ENCODE peak calls at places on chromosomes 12 and 14, in six cellular contexts. One of them, this sample, is unnamed.

GRCh38 chr12:100720016-100720654 is 74.4 kb upstream of the ANO4 start:
- DNase-seq in neuronal stem cell: no peak
- DNase-seq in NT2/D1: no peak
- DNase-seq in mesenchymal stem cell: peak
- DNase-seq in GM23248: peak
- DNase-seq in MM.1S: peak
- DNase-seq in this sample: no peak

GRCh38 chr14:68135566-68135965 is 316.0 kb downstream of the RAD51B start:
- DNase-seq in GM23248: peak
- DNase-seq in neuronal stem cell: no peak
- DNase-seq in mesenchymal stem cell: no peak
- DNase-seq in MM.1S: no peak
- DNase-seq in NT2/D1: no peak
- DNase-seq in this sample: no peak

GRCh38 chr12:4269279-4269991 is 4.1 kb upstream of the CCND2 start:
- DNase-seq in GM23248: peak
- DNase-seq in MM.1S: peak
- DNase-seq in neuronal stem cell: peak
- DNase-seq in NT2/D1: peak
- DNase-seq in mesenchymal stem cell: peak
- DNase-seq in this sample: peak

GRCh38 chr12:1594045-1594294 is 411 bp downstream of the FBXL14 start:
- DNase-seq in mesenchymal stem cell: peak
- DNase-seq in neuronal stem cell: no peak
- DNase-seq in MM.1S: peak
- DNase-seq in NT2/D1: peak
- DNase-seq in GM23248: peak
- DNase-seq in this sample: peak

GRCh38 chr14:92314182-92314581 is 8.8 kb upstream of the SLC24A4 start:
- DNase-seq in GM23248: no peak
- DNase-seq in mesenchymal stem cell: no peak
- DNase-seq in MM.1S: no peak
- DNase-seq in NT2/D1: no peak
- DNase-seq in neuronal stem cell: no peak
- DNase-seq in this sample: no peak

GRCh38 chr12:30828686-30829085 is 73.9 kb upstream of the CAPRIN2 start:
- DNase-seq in GM23248: no peak
- DNase-seq in NT2/D1: no peak
- DNase-seq in neuronal stem cell: no peak
- DNase-seq in MM.1S: no peak
- DNase-seq in mesenchymal stem cell: no peak
- DNase-seq in this sample: peak

GRCh38 chr14:38252066-38252710 is 3.7 kb downstream of the CLEC14A start:
- DNase-seq in mesenchymal stem cell: peak
- DNase-seq in GM23248: no peak
- DNase-seq in NT2/D1: no peak
- DNase-seq in MM.1S: no peak
- DNase-seq in neuronal stem cell: no peak
- DNase-seq in this sample: no peak

GRCh38 chr12:129563266-129563665 is 340.6 kb downstream of the TMEM132D start:
- DNase-seq in mesenchymal stem cell: no peak
- DNase-seq in MM.1S: no peak
- DNase-seq in neuronal stem cell: no peak
- DNase-seq in GM23248: no peak
- DNase-seq in NT2/D1: no peak
- DNase-seq in this sample: no peak

GRCh38 chr14:68250950-68251765 is 431.6 kb downstream of the RAD51B start:
- DNase-seq in neuronal stem cell: no peak
- DNase-seq in GM23248: no peak
- DNase-seq in MM.1S: peak
- DNase-seq in NT2/D1: no peak
- DNase-seq in mesenchymal stem cell: no peak
- DNase-seq in this sample: no peak

GRCh38 chr14:58813745-58814144 is 176.0 kb downstream of the DACT1 start:
- DNase-seq in neuronal stem cell: no peak
- DNase-seq in NT2/D1: no peak
- DNase-seq in MM.1S: no peak
- DNase-seq in mesenchymal stem cell: no peak
- DNase-seq in GM23248: no peak
- DNase-seq in this sample: no peak

GRCh38 chr12:95959107-95959506 is 16.0 kb downstream of the AMDHD1 start:
- DNase-seq in GM23248: peak
- DNase-seq in NT2/D1: no peak
- DNase-seq in neuronal stem cell: no peak
- DNase-seq in MM.1S: peak
- DNase-seq in mesenchymal stem cell: peak
- DNase-seq in this sample: peak

DNA sequence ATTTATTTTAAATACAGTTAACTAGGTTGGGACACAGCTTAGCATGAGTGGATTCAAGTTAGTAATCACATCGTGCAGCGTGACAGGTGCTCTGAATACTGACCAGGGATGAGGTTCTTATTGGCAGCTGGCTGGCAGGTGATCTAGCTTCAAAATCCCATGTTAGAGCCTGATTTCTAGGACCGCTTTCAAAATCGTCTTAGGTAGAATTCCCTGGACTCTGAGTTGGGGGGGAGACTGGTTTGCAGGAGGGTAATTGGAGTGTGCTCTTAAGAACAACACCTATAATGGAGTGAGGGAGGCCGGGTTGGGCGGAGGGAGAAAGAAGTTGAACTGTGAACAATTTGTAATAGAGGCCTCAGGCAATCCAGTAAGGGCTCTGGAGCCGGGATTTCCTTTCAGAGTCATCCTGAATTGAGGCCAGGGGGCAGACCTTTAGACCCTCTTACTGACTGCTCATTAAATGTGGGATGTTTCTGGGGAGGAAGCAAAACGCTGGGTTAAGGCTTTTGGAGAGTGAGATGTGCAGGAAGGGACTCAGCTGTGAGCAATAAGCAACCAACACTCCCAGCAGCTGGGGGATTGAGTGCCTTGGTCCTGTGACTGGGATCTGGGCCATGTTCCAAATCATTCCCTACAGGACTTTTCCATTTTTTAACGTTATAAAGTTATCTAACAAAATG is 920 bp upstream of the YARS2 start:
- DNase-seq in GM23248: no peak
- DNase-seq in MM.1S: no peak
- DNase-seq in NT2/D1: no peak
- DNase-seq in neuronal stem cell: no peak
- DNase-seq in mesenchymal stem cell: peak
- DNase-seq in this sample: peak
- H3K4me3 ChIP-seq in GM23248: peak
- H3K4me3 ChIP-seq in MM.1S: peak
- H3K4me3 ChIP-seq in NT2/D1: no peak
- H3K4me3 ChIP-seq in neuronal stem cell: peak
- H3K4me3 ChIP-seq in mesenchymal stem cell: peak
- H3K4me3 ChIP-seq in this sample: peak

GRCh38 chr14:103594265-103594664 is 31.5 kb downstream of the COA8 start:
- DNase-seq in MM.1S: no peak
- DNase-seq in mesenchymal stem cell: peak
- DNase-seq in neuronal stem cell: peak
- DNase-seq in NT2/D1: peak
- DNase-seq in GM23248: peak
- DNase-seq in this sample: no peak
- H3K9ac ChIP-seq in MM.1S: no peak
- H3K9ac ChIP-seq in mesenchymal stem cell: no peak
- H3K9ac ChIP-seq in neuronal stem cell: no peak
- H3K9ac ChIP-seq in NT2/D1: no peak
- H3K9ac ChIP-seq in GM23248: peak
- H3K9ac ChIP-seq in this sample: no peak

GRCh38 chr14:104425171-104425681 is 154.3 kb upstream of the C14orf180 start:
- DNase-seq in mesenchymal stem cell: no peak
- DNase-seq in MM.1S: no peak
- DNase-seq in neuronal stem cell: no peak
- DNase-seq in NT2/D1: no peak
- DNase-seq in GM23248: no peak
- DNase-seq in this sample: peak
- H3K4me3 ChIP-seq in mesenchymal stem cell: no peak
- H3K4me3 ChIP-seq in MM.1S: no peak
- H3K4me3 ChIP-seq in neuronal stem cell: no peak
- H3K4me3 ChIP-seq in NT2/D1: no peak
- H3K4me3 ChIP-seq in GM23248: no peak
- H3K4me3 ChIP-seq in this sample: no peak

GRCh38 chr12:104721065-104721458 is 237.0 kb downstream of the SLC41A2 start:
- DNase-seq in NT2/D1: no peak
- DNase-seq in MM.1S: no peak
- DNase-seq in mesenchymal stem cell: no peak
- DNase-seq in neuronal stem cell: no peak
- DNase-seq in GM23248: no peak
- DNase-seq in this sample: no peak

GRCh38 chr12:104721944-104722343 is 236.1 kb downstream of the SLC41A2 start:
- DNase-seq in MM.1S: no peak
- DNase-seq in NT2/D1: no peak
- DNase-seq in mesenchymal stem cell: no peak
- DNase-seq in GM23248: no peak
- DNase-seq in neuronal stem cell: no peak
- DNase-seq in this sample: no peak

GRCh38 chr12:104718581-104718980 is 239.5 kb downstream of the SLC41A2 start:
- DNase-seq in GM23248: peak
- DNase-seq in neuronal stem cell: no peak
- DNase-seq in NT2/D1: no peak
- DNase-seq in mesenchymal stem cell: no peak
- DNase-seq in MM.1S: no peak
- DNase-seq in this sample: no peak

GRCh38 chr12:104719700-104720345 is 238.3 kb downstream of the SLC41A2 start:
- DNase-seq in neuronal stem cell: no peak
- DNase-seq in GM23248: no peak
- DNase-seq in MM.1S: no peak
- DNase-seq in NT2/D1: no peak
- DNase-seq in mesenchymal stem cell: no peak
- DNase-seq in this sample: no peak

GRCh38 chr12:104720346-104721064 is 237.6 kb downstream of the SLC41A2 start:
- DNase-seq in neuronal stem cell: no peak
- DNase-seq in GM23248: peak
- DNase-seq in NT2/D1: no peak
- DNase-seq in mesenchymal stem cell: peak
- DNase-seq in MM.1S: peak
- DNase-seq in this sample: no peak
- H3K9ac ChIP-seq in neuronal stem cell: no peak
- H3K9ac ChIP-seq in GM23248: peak
- H3K9ac ChIP-seq in NT2/D1: no peak
- H3K9ac ChIP-seq in mesenchymal stem cell: peak
- H3K9ac ChIP-seq in MM.1S: peak
- H3K9ac ChIP-seq in this sample: no peak

GRCh38 chr14:50897658-50898175 is 25.9 kb downstream of the ABHD12B start:
- DNase-seq in MM.1S: no peak
- DNase-seq in mesenchymal stem cell: no peak
- DNase-seq in NT2/D1: peak
- DNase-seq in neuronal stem cell: no peak
- DNase-seq in GM23248: no peak
- DNase-seq in this sample: no peak
- H3K4me3 ChIP-seq in MM.1S: no peak
- H3K4me3 ChIP-seq in mesenchymal stem cell: no peak
- H3K4me3 ChIP-seq in NT2/D1: no peak
- H3K4me3 ChIP-seq in neuronal stem cell: no peak
- H3K4me3 ChIP-seq in GM23248: no peak
- H3K4me3 ChIP-seq in this sample: no peak

DNA sequence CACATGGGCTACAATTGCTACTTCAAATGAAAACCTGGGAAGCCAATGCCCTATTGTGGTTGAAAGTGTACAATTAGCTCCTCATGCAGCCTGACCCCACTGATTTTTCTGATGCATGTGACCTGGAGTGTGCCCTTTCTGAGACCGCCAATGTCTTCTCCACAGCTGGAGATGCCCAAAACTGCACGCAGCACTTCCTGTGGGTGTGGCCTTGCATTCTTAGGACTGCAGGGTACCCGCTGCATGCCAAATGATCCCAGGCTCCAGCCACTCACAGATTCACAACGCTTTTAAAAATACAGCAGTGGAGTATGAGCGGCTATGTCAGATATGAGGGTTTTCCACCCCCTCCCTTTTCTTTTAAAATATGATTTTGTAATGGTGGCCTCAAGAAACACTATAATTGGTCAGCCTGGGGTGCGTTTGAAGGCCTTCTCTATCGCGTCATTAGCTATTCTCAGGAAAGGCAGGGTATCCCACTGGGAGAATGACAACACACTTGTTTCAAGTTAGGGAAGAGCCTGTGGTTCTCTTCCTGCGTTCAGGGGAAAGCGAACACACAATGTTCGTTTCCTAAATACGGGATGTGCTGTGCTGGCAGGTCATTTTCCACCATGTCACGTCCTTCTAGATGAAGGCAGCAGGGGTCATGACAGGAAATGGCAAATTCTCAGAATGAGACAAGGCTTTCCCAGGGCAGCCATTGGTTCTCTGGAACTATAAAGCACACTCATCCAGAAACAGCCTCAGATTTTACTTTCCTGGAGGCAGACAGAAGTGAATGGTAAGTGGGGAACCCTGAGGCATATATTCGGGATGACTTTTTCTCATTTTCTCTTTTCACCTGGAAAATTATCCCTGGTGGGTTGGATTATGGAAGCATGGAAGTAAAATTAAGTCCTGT is at the start of gene APOLD1:
- DNase-seq in NT2/D1: no peak
- DNase-seq in MM.1S: no peak
- DNase-seq in GM23248: no peak
- DNase-seq in mesenchymal stem cell: peak
- DNase-seq in neuronal stem cell: no peak
- DNase-seq in this sample: peak
- H3K9ac ChIP-seq in NT2/D1: no peak
- H3K9ac ChIP-seq in MM.1S: peak
- H3K9ac ChIP-seq in GM23248: peak
- H3K9ac ChIP-seq in mesenchymal stem cell: peak
- H3K9ac ChIP-seq in neuronal stem cell: no peak
- H3K9ac ChIP-seq in this sample: no peak

GRCh38 chr12:51954465-51955361 is 3.2 kb downstream of the ACVR1B start:
- DNase-seq in NT2/D1: no peak
- DNase-seq in neuronal stem cell: no peak
- DNase-seq in mesenchymal stem cell: no peak
- DNase-seq in MM.1S: no peak
- DNase-seq in GM23248: peak
- DNase-seq in this sample: peak
- H3K4me3 ChIP-seq in NT2/D1: no peak
- H3K4me3 ChIP-seq in neuronal stem cell: no peak
- H3K4me3 ChIP-seq in mesenchymal stem cell: peak
- H3K4me3 ChIP-seq in MM.1S: no peak
- H3K4me3 ChIP-seq in GM23248: peak
- H3K4me3 ChIP-seq in this sample: peak